ENCODE peak calls at places on chromosome 1, in six cellular contexts. One of them, this sample, is unnamed.

GRCh38 chr1:58883037-58883887 is 99.4 kb upstream of the JUN start:
- DNase-seq in mammary epithelial cell: peak; percentile 96
- DNase-seq in AG04450: peak; percentile 79
- DNase-seq in uterus: peak; percentile 71
- DNase-seq in ovary: peak; percentile 65
- DNase-seq in IMR-90: peak; percentile 97
- DNase-seq in this sample: peak; percentile 89

GRCh38 chr1:82013702-82014101 is 213.0 kb downstream of the ADGRL2 start:
- DNase-seq in IMR-90: no peak
- DNase-seq in ovary: no peak
- DNase-seq in AG04450: no peak
- DNase-seq in uterus: no peak
- DNase-seq in mammary epithelial cell: no peak
- DNase-seq in this sample: no peak

GRCh38 chr1:232034547-232034946 is 408.0 kb downstream of the DISC1 start:
- DNase-seq in mammary epithelial cell: no peak
- DNase-seq in AG04450: no peak
- DNase-seq in IMR-90: no peak
- DNase-seq in ovary: no peak
- DNase-seq in uterus: no peak
- DNase-seq in this sample: no peak

GRCh38 chr1:145961425-145962156 is 2.8 kb downstream of the ANKRD34A start:
- DNase-seq in mammary epithelial cell: no peak
- DNase-seq in uterus: peak; percentile 69
- DNase-seq in ovary: peak; percentile 74
- DNase-seq in AG04450: no peak
- DNase-seq in IMR-90: no peak
- DNase-seq in this sample: no peak

GRCh38 chr1:237713886-237714285 is 176.8 kb downstream of the ZP4 start:
- DNase-seq in IMR-90: peak; percentile 2
- DNase-seq in AG04450: no peak
- DNase-seq in uterus: no peak
- DNase-seq in ovary: no peak
- DNase-seq in mammary epithelial cell: no peak
- DNase-seq in this sample: no peak

GRCh38 chr1:80962559-80962958 is 838.2 kb upstream of the ADGRL2 start:
- DNase-seq in AG04450: no peak
- DNase-seq in mammary epithelial cell: no peak
- DNase-seq in uterus: no peak
- DNase-seq in IMR-90: no peak
- DNase-seq in ovary: no peak
- DNase-seq in this sample: no peak

GRCh38 chr1:212457740-212458338 is 25.1 kb downstream of the NENF start:
- DNase-seq in AG04450: no peak
- DNase-seq in ovary: no peak
- DNase-seq in uterus: no peak
- DNase-seq in mammary epithelial cell: peak; percentile 41
- DNase-seq in IMR-90: peak; percentile 37
- DNase-seq in this sample: peak; percentile 61

GRCh38 chr1:67503974-67504373 is 73.8 kb upstream of the SERBP1 start:
- DNase-seq in uterus: no peak
- DNase-seq in IMR-90: no peak
- DNase-seq in mammary epithelial cell: no peak
- DNase-seq in AG04450: no peak
- DNase-seq in ovary: no peak
- DNase-seq in this sample: no peak

GRCh38 chr1:156571959-156572662 is at the start of gene IQGAP3:
- DNase-seq in IMR-90: peak; percentile 69
- DNase-seq in mammary epithelial cell: peak; percentile 81
- DNase-seq in AG04450: peak; percentile 47
- DNase-seq in uterus: peak; percentile 83
- DNase-seq in ovary: peak; percentile 86
- DNase-seq in this sample: peak; percentile 84

GRCh38 chr1:227556288-227556687 is 7.1 kb upstream of the ZNF678 start:
- DNase-seq in IMR-90: no peak
- DNase-seq in AG04450: no peak
- DNase-seq in ovary: no peak
- DNase-seq in uterus: no peak
- DNase-seq in mammary epithelial cell: no peak
- DNase-seq in this sample: no peak

GRCh38 chr1:203807211-203807610 is 11.8 kb downstream of the ZBED6 start:
- DNase-seq in IMR-90: peak; percentile 95
- DNase-seq in uterus: no peak
- DNase-seq in AG04450: peak; percentile 77
- DNase-seq in ovary: no peak
- DNase-seq in mammary epithelial cell: no peak
- DNase-seq in this sample: no peak

GRCh38 chr1:63005812-63006211 is 221.9 kb downstream of the ATG4C start:
- DNase-seq in AG04450: no peak
- DNase-seq in IMR-90: no peak
- DNase-seq in mammary epithelial cell: no peak
- DNase-seq in ovary: no peak
- DNase-seq in uterus: no peak
- DNase-seq in this sample: no peak

GRCh38 chr1:248757784-248758195 is 2.2 kb upstream of the LYPD8 start:
- DNase-seq in ovary: no peak
- DNase-seq in uterus: no peak
- DNase-seq in IMR-90: no peak
- DNase-seq in AG04450: no peak
- DNase-seq in mammary epithelial cell: no peak
- DNase-seq in this sample: no peak

GRCh38 chr1:193338194-193338593 is 151.8 kb upstream of the B3GALT2 start:
- DNase-seq in ovary: no peak
- DNase-seq in mammary epithelial cell: peak; percentile 46
- DNase-seq in IMR-90: peak; percentile 64
- DNase-seq in uterus: no peak
- DNase-seq in AG04450: no peak
- DNase-seq in this sample: no peak

GRCh38 chr1:211472724-211473123 is 19.2 kb downstream of the RD3 start:
- DNase-seq in ovary: no peak
- DNase-seq in uterus: no peak
- DNase-seq in IMR-90: no peak
- DNase-seq in mammary epithelial cell: no peak
- DNase-seq in AG04450: no peak
- DNase-seq in this sample: no peak

GRCh38 chr1:159121526-159121925 is 45.0 kb upstream of the AIM2 start:
- DNase-seq in mammary epithelial cell: no peak
- DNase-seq in uterus: no peak
- DNase-seq in AG04450: no peak
- DNase-seq in IMR-90: no peak
- DNase-seq in ovary: no peak
- DNase-seq in this sample: no peak

GRCh38 chr1:30613188-30613587 is 110.2 kb downstream of the MATN1 start:
- DNase-seq in uterus: no peak
- DNase-seq in AG04450: no peak
- DNase-seq in IMR-90: no peak
- DNase-seq in ovary: no peak
- DNase-seq in mammary epithelial cell: peak; percentile 68
- DNase-seq in this sample: no peak

GRCh38 chr1:210786546-210786945 is 347.4 kb downstream of the KCNH1 start:
- DNase-seq in AG04450: no peak
- DNase-seq in IMR-90: no peak
- DNase-seq in mammary epithelial cell: no peak
- DNase-seq in uterus: no peak
- DNase-seq in ovary: no peak
- DNase-seq in this sample: no peak

GRCh38 chr1:203338335-203339036 is 12.4 kb downstream of the FMOD start:
- DNase-seq in IMR-90: peak; percentile 68
- DNase-seq in mammary epithelial cell: peak; percentile 37
- DNase-seq in ovary: peak; percentile 73
- DNase-seq in AG04450: no peak
- DNase-seq in uterus: peak; percentile 71
- DNase-seq in this sample: peak; percentile 56

GRCh38 chr1:33256701-33257387 is 552 bp downstream of the ZNF362 start:
- DNase-seq in mammary epithelial cell: peak; percentile 66
- DNase-seq in IMR-90: peak; percentile 83
- DNase-seq in AG04450: peak; percentile 64
- DNase-seq in uterus: peak; percentile 47
- DNase-seq in ovary: peak; percentile 70
- DNase-seq in this sample: peak; percentile 92

GRCh38 chr1:24309762-24310485 is 9.2 kb upstream of the GRHL3 start:
- DNase-seq in ovary: no peak
- DNase-seq in IMR-90: peak; percentile 33
- DNase-seq in mammary epithelial cell: peak; percentile 96
- DNase-seq in uterus: no peak
- DNase-seq in AG04450: no peak
- DNase-seq in this sample: no peak

GRCh38 chr1:246418565-246419312 is 88.3 kb downstream of the SMYD3 start:
- DNase-seq in ovary: no peak
- DNase-seq in AG04450: no peak
- DNase-seq in mammary epithelial cell: no peak
- DNase-seq in uterus: no peak
- DNase-seq in IMR-90: no peak
- DNase-seq in this sample: no peak

GRCh38 chr1:91502882-91503184 is 2.2 kb downstream of the CDC7 start:
- DNase-seq in mammary epithelial cell: no peak
- DNase-seq in uterus: no peak
- DNase-seq in AG04450: no peak
- DNase-seq in ovary: no peak
- DNase-seq in IMR-90: peak; percentile 74
- DNase-seq in this sample: no peak

GRCh38 chr1:238772321-238772720 is 614.0 kb upstream of the CHRM3 start:
- DNase-seq in uterus: no peak
- DNase-seq in AG04450: no peak
- DNase-seq in mammary epithelial cell: peak; percentile 22
- DNase-seq in IMR-90: peak; percentile 53
- DNase-seq in ovary: no peak
- DNase-seq in this sample: no peak

DNA sequence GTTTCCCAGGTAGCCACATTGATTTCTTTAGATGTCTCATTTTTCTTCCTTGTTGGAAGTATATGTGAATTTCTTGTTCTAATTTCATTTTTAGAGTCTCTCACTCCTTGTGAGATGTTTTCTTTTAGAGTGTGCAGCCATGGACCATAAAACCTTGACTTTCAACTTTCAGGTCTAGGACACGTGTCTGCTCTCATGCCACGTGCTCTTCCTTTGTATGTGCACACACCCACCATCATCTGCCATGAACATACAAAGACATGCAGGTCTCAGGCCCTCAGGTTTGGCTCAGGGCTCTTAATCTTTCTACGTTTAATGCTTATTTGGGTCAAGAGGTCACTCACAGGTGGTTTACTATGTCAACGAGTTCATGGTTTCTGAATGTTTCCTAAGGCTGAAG is 70.6 kb downstream of the DDX20 start:
- DNase-seq in mammary epithelial cell: no peak
- DNase-seq in AG04450: no peak
- DNase-seq in IMR-90: no peak
- DNase-seq in ovary: no peak
- DNase-seq in uterus: no peak
- DNase-seq in this sample: no peak
- H3K27me3 ChIP-seq in mammary epithelial cell: peaks cover 7% of the 10 kb centered on the region
- H3K27me3 ChIP-seq in AG04450: peaks cover 6% of the 10 kb centered on the region
- H3K27me3 ChIP-seq in IMR-90: no peaks in the 10 kb centered on the region
- H3K27me3 ChIP-seq in ovary: no peaks in the 10 kb centered on the region
- H3K27me3 ChIP-seq in uterus: no peaks in the 10 kb centered on the region
- H3K27me3 ChIP-seq in this sample: peaks cover 8% of the 10 kb centered on the region

DNA sequence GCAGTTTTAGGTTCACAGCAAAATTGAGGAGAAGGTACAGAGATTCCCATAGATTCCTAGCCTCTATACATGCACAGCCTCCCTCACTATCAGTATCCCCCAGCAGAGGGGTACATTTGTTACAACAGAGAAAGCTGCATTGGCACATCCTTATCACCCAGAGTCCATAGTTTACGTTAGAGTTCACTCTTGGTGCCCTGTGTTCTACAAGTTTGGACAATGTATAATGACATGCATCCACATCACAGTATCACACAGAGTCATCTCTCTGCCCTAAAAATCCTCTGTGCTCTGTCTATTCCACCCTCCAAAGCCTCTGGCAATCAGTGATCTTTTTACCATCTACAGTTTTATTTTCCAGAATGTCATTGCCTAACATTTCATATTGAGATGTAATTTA is 22.3 kb upstream of the RGS16 start:
- DNase-seq in uterus: no peak
- DNase-seq in ovary: no peak
- DNase-seq in mammary epithelial cell: peak; percentile 26
- DNase-seq in IMR-90: no peak
- DNase-seq in AG04450: no peak
- DNase-seq in this sample: no peak
- H3K27me3 ChIP-seq in uterus: no peaks in the 10 kb centered on the region
- H3K27me3 ChIP-seq in ovary: no peaks in the 10 kb centered on the region
- H3K27me3 ChIP-seq in mammary epithelial cell: no peaks in the 10 kb centered on the region
- H3K27me3 ChIP-seq in IMR-90: peaks cover 11% of the 10 kb centered on the region
- H3K27me3 ChIP-seq in AG04450: peaks cover 10% of the 10 kb centered on the region
- H3K27me3 ChIP-seq in this sample: no peaks in the 10 kb centered on the region

DNA sequence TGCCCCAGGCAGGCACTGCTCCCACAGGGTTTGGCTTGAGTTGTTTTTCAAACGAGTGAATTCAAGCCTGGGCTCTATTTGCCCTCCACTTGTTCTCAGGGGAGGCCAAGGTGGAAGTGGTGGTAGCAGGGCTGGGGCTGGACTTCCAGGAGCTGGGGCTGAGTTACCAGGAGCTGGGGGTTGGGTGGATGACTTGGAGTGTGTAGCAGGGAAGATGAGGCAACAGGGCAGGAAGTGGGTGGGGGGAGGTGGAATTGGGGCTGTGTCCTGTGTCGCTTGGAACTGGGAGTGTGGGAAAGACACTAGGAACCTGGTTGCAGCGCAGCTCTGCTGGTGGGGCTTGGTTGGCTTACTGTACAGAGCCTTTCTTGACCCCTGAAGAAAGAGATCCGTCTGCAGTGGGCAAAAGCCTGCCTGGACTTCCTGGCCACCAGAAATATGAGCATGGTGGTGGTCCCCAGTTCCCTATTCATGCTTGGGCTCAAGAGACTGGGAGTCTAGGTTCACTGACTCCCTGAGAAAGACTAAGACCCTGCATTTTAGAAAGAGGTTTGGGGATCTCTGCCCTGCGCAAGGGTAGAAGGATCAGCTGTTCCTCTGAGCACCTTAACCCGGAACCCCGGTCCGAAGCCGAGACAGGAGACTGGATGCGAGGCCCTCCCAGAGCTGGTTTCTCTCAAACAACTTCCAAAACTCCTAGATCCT is 3.1 kb downstream of the TFAP2E start:
- DNase-seq in uterus: no peak
- DNase-seq in ovary: no peak
- DNase-seq in IMR-90: peak; percentile 26
- DNase-seq in AG04450: no peak
- DNase-seq in mammary epithelial cell: no peak
- DNase-seq in this sample: no peak
- H3K27me3 ChIP-seq in uterus: no peaks in the 10 kb centered on the region
- H3K27me3 ChIP-seq in ovary: no peaks in the 10 kb centered on the region
- H3K27me3 ChIP-seq in IMR-90: peaks cover 51% of the 10 kb centered on the region
- H3K27me3 ChIP-seq in AG04450: peaks cover 55% of the 10 kb centered on the region
- H3K27me3 ChIP-seq in mammary epithelial cell: no peaks in the 10 kb centered on the region
- H3K27me3 ChIP-seq in this sample: peaks cover 10% of the 10 kb centered on the region

DNA sequence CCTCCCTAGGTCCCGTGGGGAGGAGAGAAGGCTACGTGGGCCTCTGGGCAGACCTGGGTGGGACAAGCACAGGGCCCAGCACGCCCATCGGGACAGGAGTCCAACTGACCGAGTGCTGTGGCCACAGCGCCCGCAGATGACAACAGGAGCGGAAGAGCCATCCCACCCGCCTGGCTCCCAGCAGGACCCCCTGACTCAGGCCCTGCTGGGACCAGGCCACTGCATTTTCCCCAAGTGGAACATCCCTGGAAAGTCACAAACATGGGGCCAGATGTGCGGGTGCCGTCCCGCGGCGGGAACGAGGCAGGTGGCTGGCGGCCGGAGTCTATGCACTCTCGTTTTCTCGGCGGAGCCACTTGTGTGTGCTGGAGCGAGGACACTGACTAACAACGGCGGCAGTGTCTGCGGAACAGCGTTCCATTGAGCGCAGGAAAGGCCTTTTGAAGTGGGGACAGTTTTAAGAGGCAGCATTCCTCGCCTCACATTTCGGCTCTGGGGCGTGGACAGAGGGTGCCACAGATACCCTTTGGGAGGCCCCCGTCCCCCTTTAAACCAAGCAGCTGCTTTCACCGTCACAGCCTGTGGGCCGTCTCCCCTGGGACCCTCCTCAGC is 93.7 kb upstream of the ARHGEF16 start:
- DNase-seq in ovary: no peak
- DNase-seq in mammary epithelial cell: no peak
- DNase-seq in IMR-90: no peak
- DNase-seq in uterus: no peak
- DNase-seq in AG04450: no peak
- DNase-seq in this sample: no peak
- H3K27me3 ChIP-seq in ovary: no peaks in the 10 kb centered on the region
- H3K27me3 ChIP-seq in mammary epithelial cell: no peaks in the 10 kb centered on the region
- H3K27me3 ChIP-seq in IMR-90: peaks cover 31% of the 10 kb centered on the region
- H3K27me3 ChIP-seq in uterus: no peaks in the 10 kb centered on the region
- H3K27me3 ChIP-seq in AG04450: peaks cover 17% of the 10 kb centered on the region
- H3K27me3 ChIP-seq in this sample: no peaks in the 10 kb centered on the region

This sample was measured in SJSA1.